ENCODE peak calls at places on chromosomes 4 and X, in six cellular contexts. Z, D, T, Y, Q and C are unnamed samples.
A peak's percentile ranks its signal among the peaks of the same experiment; 100 is the strongest.

GRCh38 chrX:149248073-149248625 is 257.0 kb downstream of the IDS start:
- DNase-seq in Z (peak; percentile 79), D (no peak), T (no peak), Y (no peak), Q (no peak), C (no peak)

GRCh38 chr4:166895771-166896170 is 338.5 kb downstream of the SPOCK3 start:
- DNase-seq in Z (no peak), D (no peak), T (peak; percentile 16), Y (no peak), Q (no peak), C (no peak)

GRCh38 chr4:138890921-138891570 is 124.5 kb upstream of the NOCT start:
- DNase-seq in Z (no peak), D (no peak), T (no peak), Y (no peak), Q (no peak), C (no peak)

GRCh38 chr4:48913346-48913745 is 6.8 kb upstream of the OCIAD2 start:
- DNase-seq in Z (peak; percentile 93), D (no peak), T (peak; percentile 97), Y (peak; percentile 68), Q (no peak), C (peak; percentile 24)

GRCh38 chr4:153211986-153212720 is 7.9 kb downstream of the TRIM2 start:
- DNase-seq in Z (peak; percentile 51), D (no peak), T (no peak), Y (no peak), Q (no peak), C (no peak)

GRCh38 chr4:87007345-87008181 is 72.8 kb downstream of the AFF1 start:
- DNase-seq in Z (peak; percentile 49), D (peak; percentile 81), T (peak; percentile 48), Y (peak; percentile 63), Q (peak; percentile 87), C (no peak)

GRCh38 chr4:42172391-42172790 is 19.9 kb upstream of the BEND4 start:
- DNase-seq in Z (no peak), D (no peak), T (no peak), Y (no peak), Q (no peak), C (no peak)

GRCh38 chr4:78551420-78552351 is at the start of gene ANXA3:
- DNase-seq in Z (no peak), D (peak; percentile 74), T (no peak), Y (no peak), Q (peak; percentile 89), C (no peak)

GRCh38 chr4:177546745-177547144 is 104.5 kb upstream of the AGA start:
- DNase-seq in Z (no peak), D (no peak), T (peak; percentile 2), Y (no peak), Q (no peak), C (no peak)

GRCh38 chr4:156113138-156113537 is 159.5 kb upstream of the CTSO start:
- DNase-seq in Z (peak; percentile 2), D (no peak), T (peak; percentile 19), Y (no peak), Q (no peak), C (no peak)

GRCh38 chrX:134880866-134881265 is 109.9 kb upstream of the SMIM10 start:
- DNase-seq in Z (peak; percentile 5), D (no peak), T (no peak), Y (no peak), Q (no peak), C (no peak)

GRCh38 chr4:56804551-56804950 is 16.9 kb downstream of the SPINK2 start:
- DNase-seq in Z (no peak), D (peak; percentile 61), T (peak; percentile 4), Y (no peak), Q (no peak), C (no peak)

GRCh38 chrX:10549280-10549679 is 71.1 kb downstream of the MID1 start:
- DNase-seq in Z (peak; percentile 91), D (no peak), T (peak; percentile 42), Y (no peak), Q (no peak), C (no peak)

GRCh38 chr4:142875117-142875516 is 29.0 kb upstream of the INPP4B start:
- DNase-seq in Z (no peak), D (no peak), T (no peak), Y (no peak), Q (no peak), C (no peak)

GRCh38 chrX:106894978-106895452 is 8.1 kb downstream of the RIPPLY1 start:
- DNase-seq in Z (peak; percentile 82), D (no peak), T (peak; percentile 61), Y (no peak), Q (no peak), C (peak; percentile 57)

GRCh38 chr4:60992037-60992436 is 208.1 kb upstream of the ADGRL3 start:
- DNase-seq in Z (no peak), D (no peak), T (no peak), Y (peak; percentile 8), Q (no peak), C (no peak)

GRCh38 chr4:179867300-179867878 is 2375.8 kb upstream of the TENM3 start:
- DNase-seq in Z (peak; percentile 2), D (peak; percentile 65), T (peak; percentile 71), Y (peak; percentile 30), Q (no peak), C (peak; percentile 81)

GRCh38 chr4:8709050-8709728 is 116.6 kb downstream of the CPZ start:
- DNase-seq in Z (no peak), D (no peak), T (no peak), Y (no peak), Q (peak; percentile 24), C (no peak)

GRCh38 chr4:95857761-95858160 is 17.9 kb downstream of the PDHA2 start:
- DNase-seq in Z (no peak), D (no peak), T (peak; percentile 8), Y (no peak), Q (no peak), C (peak; percentile 7)

GRCh38 chrX:18833071-18833731 is 125.8 kb downstream of the PPEF1 start:
- DNase-seq in Z (peak; percentile 28), D (no peak), T (no peak), Y (peak; percentile 6), Q (no peak), C (no peak)

GRCh38 chr4:40221744-40222143 is 24.9 kb downstream of the RHOH start:
- DNase-seq in Z (no peak), D (no peak), T (no peak), Y (no peak), Q (no peak), C (no peak)

GRCh38 chrX:16251782-16252181 is 84.5 kb downstream of the MAGEB17 start:
- DNase-seq in Z (no peak), D (no peak), T (no peak), Y (no peak), Q (no peak), C (no peak)

GRCh38 chr4:116387942-116388474 is 697.4 kb downstream of the TRAM1L1 start:
- DNase-seq in Z (no peak), D (no peak), T (peak; percentile 25), Y (no peak), Q (no peak), C (no peak)

GRCh38 chrX:150408007-150408406 is 44.9 kb downstream of the MAMLD1 start:
- DNase-seq in Z (no peak), D (no peak), T (no peak), Y (no peak), Q (no peak), C (no peak)

GRCh38 chr4:77010841-77011354 is 61.3 kb downstream of the SEPTIN11 start:
- DNase-seq in Z (peak; percentile 70), D (no peak), T (peak; percentile 69), Y (no peak), Q (no peak), C (no peak)

GRCh38 chrX:16528620-16529019 is 121.3 kb upstream of the S100G start:
- DNase-seq in Z (no peak), D (peak; percentile 74), T (no peak), Y (no peak), Q (no peak), C (no peak)

GRCh38 chr4:134665429-134665828 is 463.8 kb upstream of the PABPC4L start:
- DNase-seq in Z (no peak), D (no peak), T (no peak), Y (no peak), Q (peak; percentile 53), C (no peak)

GRCh38 chrX:11381464-11381863 is 88.3 kb downstream of the AMELX start:
- DNase-seq in Z (peak; percentile 50), D (peak; percentile 51), T (peak; percentile 48), Y (no peak), Q (no peak), C (peak; percentile 23)

GRCh38 chrX:141220342-141221008 is 21.8 kb downstream of the SPANXC start:
- DNase-seq in Z (peak; percentile 78), D (no peak), T (peak; percentile 51), Y (no peak), Q (no peak), C (peak; percentile 25)

GRCh38 chr4:83013420-83013867 is 2.8 kb upstream of the LIN54 start:
- DNase-seq in Z (no peak), D (no peak), T (no peak), Y (no peak), Q (no peak), C (no peak)

GRCh38 chr4:28229092-28229491 is 1368.5 kb downstream of the STIM2 start:
- DNase-seq in Z (peak; percentile 68), D (no peak), T (peak; percentile 10), Y (no peak), Q (no peak), C (no peak)

GRCh38 chr4:139814285-139815015 is 148.8 kb downstream of the MGST2 start:
- DNase-seq in Z (peak; percentile 71), D (no peak), T (peak; percentile 59), Y (no peak), Q (no peak), C (no peak)

GRCh38 chr4:100168521-100168920 is 21.7 kb downstream of the DDIT4L start:
- DNase-seq in Z (no peak), D (no peak), T (no peak), Y (no peak), Q (no peak), C (peak; percentile 40)

GRCh38 chr4:1494416-1495315 is 88.4 kb upstream of the NKX1-1 start:
- DNase-seq in Z (no peak), D (no peak), T (no peak), Y (no peak), Q (no peak), C (no peak)

GRCh38 chr4:146488495-146489174 is 33.1 kb downstream of the SLC10A7 start:
- DNase-seq in Z (peak; percentile 36), D (no peak), T (no peak), Y (no peak), Q (no peak), C (peak; percentile 79)

GRCh38 chrX:108348525-108348924 is 89.7 kb downstream of the COL4A6 start:
- DNase-seq in Z (no peak), D (no peak), T (no peak), Y (no peak), Q (no peak), C (no peak)

GRCh38 chrX:103347682-103348397 is 8.5 kb upstream of the TCEAL9 start:
- DNase-seq in Z (no peak), D (no peak), T (no peak), Y (no peak), Q (no peak), C (no peak)

GRCh38 chr4:94642561-94642866 is 115.2 kb upstream of the BMPR1B start:
- DNase-seq in Z (peak; percentile 24), D (no peak), T (no peak), Y (no peak), Q (no peak), C (no peak)

GRCh38 chr4:180827610-180828009 is 1415.6 kb upstream of the TENM3 start:
- DNase-seq in Z (peak; percentile 44), D (no peak), T (peak; percentile 33), Y (no peak), Q (no peak), C (no peak)

GRCh38 chr4:143185253-143186107 is 763 bp downstream of the USP38 start:
- DNase-seq in Z (peak; percentile 2), D (no peak), T (no peak), Y (peak; percentile 11), Q (peak; percentile 80), C (no peak)